ENCODE peak calls at places on chromosomes 2 and 18, in five cellular contexts. D is cardiac fibroblast, K is left lung, Q is kidney, X is AG10803. A is an unnamed sample.

GRCh38 chr18:59150236-59150635 is 10.6 kb downstream of the SEC11C start:
- DNase-seq in D (no peak), K (no peak), Q (no peak), X (no peak), A (no peak)

GRCh38 chr2:238775591-238775990 is 72.3 kb upstream of the TWIST2 start:
- DNase-seq in D (no peak), K (no peak), Q (no peak), X (no peak), A (peak)

GRCh38 chr2:239597216-239597615 is 196.4 kb upstream of the HDAC4 start:
- DNase-seq in D (no peak), K (peak), Q (peak), X (no peak), A (peak)

GRCh38 chr2:14700753-14701152 is 68.2 kb downstream of the LRATD1 start:
- DNase-seq in D (no peak), K (no peak), Q (no peak), X (peak), A (no peak)

GRCh38 chr2:99648115-99648850 is 158.5 kb upstream of the REV1 start:
- DNase-seq in D (peak), K (no peak), Q (no peak), X (peak), A (no peak)

GRCh38 chr2:65159921-65160320 is 30.0 kb upstream of the RAB1A start:
- DNase-seq in D (no peak), K (no peak), Q (no peak), X (no peak), A (no peak)

GRCh38 chr2:229096667-229097066 is 174.4 kb downstream of the PID1 start:
- DNase-seq in D (no peak), K (no peak), Q (no peak), X (no peak), A (no peak)

GRCh38 chr2:223538920-223539440 is 63.2 kb downstream of the SCG2 start:
- DNase-seq in D (peak), K (no peak), Q (no peak), X (no peak), A (no peak)

GRCh38 chr2:226995625-226996041 is 159.8 kb downstream of the RHBDD1 start:
- DNase-seq in D (peak), K (peak), Q (peak), X (peak), A (no peak)

GRCh38 chr2:200185575-200186103 is 120.9 kb upstream of the SPATS2L start:
- DNase-seq in D (no peak), K (no peak), Q (no peak), X (no peak), A (no peak)

GRCh38 chr2:135473567-135473966 is 57.5 kb downstream of the ZRANB3 start:
- DNase-seq in D (peak), K (no peak), Q (no peak), X (peak), A (no peak)

GRCh38 chr2:11073251-11073650 is 82.0 kb upstream of the SLC66A3 start:
- DNase-seq in D (peak), K (no peak), Q (no peak), X (peak), A (peak)

GRCh38 chr18:70146174-70146573 is 59.3 kb downstream of the RTTN start:
- DNase-seq in D (no peak), K (no peak), Q (no peak), X (no peak), A (no peak)

GRCh38 chr2:120684691-120685402 is 50.8 kb upstream of the GLI2 start:
- DNase-seq in D (peak), K (no peak), Q (peak), X (peak), A (no peak)

GRCh38 chr2:229431331-229431954 is 160.4 kb upstream of the PID1 start:
- DNase-seq in D (peak), K (no peak), Q (no peak), X (peak), A (no peak)

GRCh38 chr18:58565021-58565420 is 63.9 kb downstream of the ALPK2 start:
- DNase-seq in D (no peak), K (no peak), Q (no peak), X (no peak), A (no peak)

GRCh38 chr2:64873472-64873924 is 115.7 kb upstream of the SLC1A4 start:
- DNase-seq in D (peak), K (peak), Q (peak), X (peak), A (peak)

GRCh38 chr2:22855761-22856184 is 529.2 kb upstream of the KLHL29 start:
- DNase-seq in D (no peak), K (peak), Q (peak), X (no peak), A (no peak)

GRCh38 chr2:119372778-119373568 is 6.2 kb downstream of the DBI start:
- DNase-seq in D (no peak), K (no peak), Q (no peak), X (no peak), A (no peak)

GRCh38 chr2:24824966-24825882 is 32.0 kb downstream of the CENPO start:
- DNase-seq in D (no peak), K (no peak), Q (no peak), X (no peak), A (peak)

GRCh38 chr18:8823530-8823929 is 118.2 kb downstream of the MTCL1 start:
- DNase-seq in D (no peak), K (no peak), Q (no peak), X (no peak), A (no peak)

GRCh38 chr2:18479901-18480369 is 80.5 kb downstream of the RDH14 start:
- DNase-seq in D (peak), K (no peak), Q (no peak), X (peak), A (no peak)

GRCh38 chr2:111675419-111676194 is 208.4 kb downstream of the ANAPC1 start:
- DNase-seq in D (no peak), K (no peak), Q (no peak), X (no peak), A (no peak)

GRCh38 chr2:97645112-97645699 is 656 bp upstream of the COX5B start:
- DNase-seq in D (peak), K (peak), Q (peak), X (no peak), A (no peak)

GRCh38 chr18:47829831-47830230 is 100.6 kb downstream of the SMAD2 start:
- DNase-seq in D (no peak), K (no peak), Q (no peak), X (no peak), A (no peak)

GRCh38 chr18:34650121-34650545 is 60.0 kb upstream of the DTNA start:
- DNase-seq in D (peak), K (no peak), Q (no peak), X (peak), A (no peak)

GRCh38 chr18:50973367-50974126 is 5.7 kb downstream of the ELAC1 start:
- DNase-seq in D (peak), K (no peak), Q (no peak), X (peak), A (no peak)

GRCh38 chr18:48663931-48664847 is 125.4 kb downstream of the CTIF start:
- DNase-seq in D (peak), K (peak), Q (no peak), X (peak), A (peak)

GRCh38 chr2:197705912-197706838 is 1.0 kb downstream of the MARS2 start:
- DNase-seq in D (peak), K (no peak), Q (peak), X (peak), A (no peak)

GRCh38 chr2:44859337-44859736 is 82.2 kb upstream of the SIX3 start:
- DNase-seq in D (no peak), K (no peak), Q (no peak), X (no peak), A (no peak)

GRCh38 chr2:220162320-220162719 is 534.9 kb downstream of the SLC4A3 start:
- DNase-seq in D (peak), K (no peak), Q (no peak), X (peak), A (no peak)

GRCh38 chr18:22683196-22683676 is 249.9 kb upstream of the RBBP8 start:
- DNase-seq in D (peak), K (peak), Q (peak), X (peak), A (no peak)

GRCh38 chr2:184338776-184339175 is 259.6 kb upstream of the ZNF804A start:
- DNase-seq in D (no peak), K (no peak), Q (no peak), X (no peak), A (no peak)

GRCh38 chr2:207770602-207771404 is 1.1 kb upstream of the FZD5 start:
- DNase-seq in D (no peak), K (peak), Q (peak), X (peak), A (no peak)

GRCh38 chr2:99554238-99554637 is 64.4 kb upstream of the REV1 start:
- DNase-seq in D (peak), K (no peak), Q (no peak), X (no peak), A (no peak)

GRCh38 chr18:12074734-12075133 is 18.9 kb upstream of the ANKRD62 start:
- DNase-seq in D (peak), K (no peak), Q (no peak), X (no peak), A (no peak)

GRCh38 chr2:157877761-157878400 is 1.8 kb upstream of the ACVR1 start:
- DNase-seq in D (no peak), K (no peak), Q (no peak), X (no peak), A (no peak)

GRCh38 chr2:157874997-157875719 is 972 bp downstream of the ACVR1 start:
- DNase-seq in D (peak), K (no peak), Q (peak), X (peak), A (no peak)

GRCh38 chr2:157875720-157876065 is 437 bp downstream of the ACVR1 start:
- DNase-seq in D (no peak), K (peak), Q (peak), X (no peak), A (peak)

GRCh38 chr2:157876771-157877108 is 610 bp upstream of the ACVR1 start:
- DNase-seq in D (no peak), K (no peak), Q (no peak), X (no peak), A (no peak)

DNA sequence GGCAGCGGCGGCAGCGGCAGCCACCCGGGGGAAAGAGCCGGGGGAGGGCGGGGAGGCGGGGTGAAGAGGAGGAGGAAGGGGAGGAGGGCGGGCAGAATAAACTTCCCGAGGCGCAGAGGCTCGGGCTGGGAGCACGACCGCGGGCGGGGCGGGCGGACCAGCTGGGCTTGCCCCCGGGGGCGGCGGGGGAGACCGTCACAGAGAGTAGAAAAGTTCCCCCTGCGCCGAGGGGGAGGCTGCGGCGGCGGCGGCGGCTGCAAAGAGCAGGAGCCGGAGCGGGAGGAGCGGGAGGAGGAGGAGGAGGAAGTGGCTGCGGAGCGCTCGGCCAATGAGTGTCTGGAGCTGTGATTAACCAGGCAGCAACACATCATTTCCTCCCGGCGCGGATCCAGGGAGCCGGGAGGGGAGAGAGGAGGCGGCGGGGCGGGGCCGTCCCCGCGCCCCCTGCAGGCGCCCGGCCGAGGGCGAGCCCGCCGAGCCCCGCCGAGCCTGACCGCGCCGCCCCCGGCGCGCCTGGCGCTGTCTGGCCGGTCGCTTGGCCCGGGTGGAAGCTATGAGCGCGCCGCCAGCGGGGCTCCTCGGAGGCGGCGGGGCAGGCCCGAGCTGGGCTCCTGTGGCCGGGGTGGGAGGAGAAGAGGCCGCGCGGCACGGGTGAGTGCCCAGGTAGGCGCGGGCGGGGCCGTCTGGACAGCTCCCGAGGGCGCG is at the start of gene ACVR1:
- DNase-seq in D (peak), K (peak), Q (peak), X (peak), A (peak)
- TF ChIP-seq CTCF in D (peak), K (no peak), Q (peak), X (peak), A (peak)

GRCh38 chr2:151805961-151806360 is 22.3 kb downstream of the ARL5A start:
- DNase-seq in D (no peak), K (no peak), Q (no peak), X (no peak), A (no peak)

GRCh38 chr2:151809073-151809383 is 19.2 kb downstream of the ARL5A start:
- DNase-seq in D (no peak), K (no peak), Q (no peak), X (no peak), A (no peak)

GRCh38 chr2:151810506-151810905 is 17.7 kb downstream of the ARL5A start:
- DNase-seq in D (no peak), K (no peak), Q (no peak), X (no peak), A (no peak)

GRCh38 chr2:151805343-151805742 is 22.9 kb downstream of the ARL5A start:
- DNase-seq in D (no peak), K (no peak), Q (no peak), X (no peak), A (no peak)

DNA sequence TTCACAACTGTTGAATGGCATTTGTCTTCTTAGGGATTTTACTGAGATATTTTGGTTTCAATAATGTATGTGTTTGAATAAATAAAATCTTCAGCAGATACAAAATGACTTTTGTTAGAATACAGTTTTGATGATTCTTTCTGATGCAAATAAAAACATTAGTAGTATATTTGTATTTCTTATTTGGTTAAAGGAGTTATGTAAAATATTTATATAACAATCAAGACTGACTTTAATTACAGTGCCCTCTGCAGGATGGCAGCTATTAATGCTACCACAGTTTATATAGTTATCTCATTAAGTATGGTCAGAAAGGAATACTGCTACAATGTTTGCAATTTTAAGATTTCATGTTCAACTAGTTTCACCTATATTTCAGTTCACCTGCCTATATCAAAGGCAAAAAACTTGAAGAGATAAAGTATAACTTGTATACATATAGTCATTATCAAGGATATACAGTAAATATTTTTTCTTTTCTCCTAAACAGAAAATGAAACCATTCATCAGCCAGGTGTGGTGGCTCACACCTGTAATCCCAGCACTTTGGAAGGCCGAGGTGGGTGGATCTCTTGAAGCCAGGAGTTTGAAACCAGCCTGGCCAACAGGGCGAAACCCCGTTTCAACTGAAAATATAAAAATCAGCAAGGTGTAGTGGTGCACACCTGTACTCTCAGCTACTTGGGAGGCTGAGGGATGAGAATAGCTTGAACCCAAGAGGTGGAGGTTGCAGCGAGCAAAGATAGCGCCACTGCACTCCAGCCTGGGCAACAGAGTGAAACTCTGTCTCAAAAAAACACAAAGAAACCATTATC is 19.8 kb downstream of the ARL5A start:
- DNase-seq in D (peak), K (no peak), Q (no peak), X (peak), A (no peak)
- TF ChIP-seq CTCF in D (peak), K (peak), Q (peak), X (peak), A (peak)

DNA sequence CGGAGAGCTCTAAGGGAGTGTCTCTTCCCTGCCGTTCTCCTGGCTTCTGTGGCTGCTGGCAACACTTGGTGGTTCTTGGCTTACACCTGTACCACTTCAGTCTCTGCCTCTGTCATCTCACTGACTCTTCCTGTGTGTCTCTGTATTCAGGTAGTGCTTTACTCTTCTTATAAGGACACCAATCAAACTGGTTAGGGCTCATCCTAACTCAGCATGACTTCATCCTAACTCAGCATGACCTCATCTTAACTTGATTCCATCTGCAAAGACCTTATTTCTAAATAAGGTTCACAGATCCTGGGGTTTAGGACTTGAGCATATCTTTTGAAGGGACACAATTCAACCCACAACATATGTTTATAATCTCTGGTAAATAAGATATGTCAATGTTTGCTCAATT is 51.6 kb upstream of the DSEL start:
- DNase-seq in D (no peak), K (no peak), Q (no peak), X (no peak), A (no peak)
- TF ChIP-seq CTCF in D (no peak), K (no peak), Q (no peak), X (no peak), A (no peak)

GRCh38 chr18:21602302-21602592 is 1.7 kb upstream of the ESCO1 start:
- DNase-seq in D (no peak), K (no peak), Q (no peak), X (no peak), A (no peak)
- TF ChIP-seq CTCF in D (no peak), K (no peak), Q (no peak), X (no peak), A (no peak)

A was measured in osteocyte.